ENCODE peak calls at places on chromosome 14, in four cellular contexts. V is Peyer's patch, K is testis, R is upper lobe of left lung. Y is an unnamed sample.

GRCh38 chr14:31933716-31934115 is 143.4 kb upstream of the ARHGAP5 start:
- DNase-seq in V (no peak), K (no peak), R (no peak), Y (no peak)

GRCh38 chr14:32618991-32619390 is 289.9 kb downstream of the AKAP6 start:
- DNase-seq in V (no peak), K (no peak), R (no peak), Y (no peak)

GRCh38 chr14:52060080-52060479 is 8.8 kb downstream of the NID2 start:
- DNase-seq in V (no peak), K (no peak), R (no peak), Y (no peak)

GRCh38 chr14:60652674-60653387 is 3.6 kb upstream of the SIX1 start:
- DNase-seq in V (no peak), K (no peak), R (peak; percentile 75), Y (no peak)

GRCh38 chr14:52949711-52950409 is 990 bp downstream of the FERMT2 start:
- DNase-seq in V (no peak), K (peak; percentile 43), R (no peak), Y (no peak)

GRCh38 chr14:100332797-100333196 is 9.7 kb downstream of the SLC25A47 start:
- DNase-seq in V (no peak), K (no peak), R (peak; percentile 62), Y (no peak)

GRCh38 chr14:60508707-60509437 is at the start of gene SIX6:
- DNase-seq in V (no peak), K (peak; percentile 38), R (peak; percentile 85), Y (no peak)

GRCh38 chr14:49959822-49960408 is 67.0 kb downstream of the ARF6 start:
- DNase-seq in V (peak; percentile 82), K (no peak), R (no peak), Y (no peak)

GRCh38 chr14:72801381-72801812 is 92.5 kb downstream of the DPF3 start:
- DNase-seq in V (no peak), K (no peak), R (no peak), Y (no peak)

GRCh38 chr14:77562681-77563080 is 53.8 kb downstream of the SPTLC2 start:
- DNase-seq in V (no peak), K (no peak), R (no peak), Y (no peak)

GRCh38 chr14:94748667-94749347 is 21.1 kb downstream of the GSC start:
- DNase-seq in V (no peak), K (peak; percentile 71), R (no peak), Y (no peak)

GRCh38 chr14:74551903-74552371 is 58.4 kb downstream of the ISCA2 start:
- DNase-seq in V (no peak), K (no peak), R (peak; percentile 84), Y (no peak)

GRCh38 chr14:89615421-89615820 is 198.4 kb upstream of the FOXN3 start:
- DNase-seq in V (no peak), K (no peak), R (no peak), Y (no peak)

GRCh38 chr14:93727917-93728650 is 60.2 kb downstream of the PRIMA1 start:
- DNase-seq in V (no peak), K (no peak), R (peak; percentile 46), Y (no peak)

GRCh38 chr14:64770751-64771150 is 66.5 kb downstream of the PLEKHG3 start:
- DNase-seq in V (no peak), K (no peak), R (peak; percentile 75), Y (no peak)

GRCh38 chr14:104374718-104375080 is 204.9 kb upstream of the C14orf180 start:
- DNase-seq in V (no peak), K (no peak), R (peak; percentile 45), Y (no peak)

GRCh38 chr14:104373055-104373854 is 206.3 kb upstream of the C14orf180 start:
- DNase-seq in V (no peak), K (no peak), R (peak; percentile 58), Y (no peak)

GRCh38 chr14:104372390-104373054 is 207.0 kb upstream of the C14orf180 start:
- DNase-seq in V (no peak), K (no peak), R (peak; percentile 42), Y (no peak)

GRCh38 chr14:104375551-104376201 is 203.9 kb upstream of the C14orf180 start:
- DNase-seq in V (no peak), K (no peak), R (peak; percentile 44), Y (no peak)

DNA sequence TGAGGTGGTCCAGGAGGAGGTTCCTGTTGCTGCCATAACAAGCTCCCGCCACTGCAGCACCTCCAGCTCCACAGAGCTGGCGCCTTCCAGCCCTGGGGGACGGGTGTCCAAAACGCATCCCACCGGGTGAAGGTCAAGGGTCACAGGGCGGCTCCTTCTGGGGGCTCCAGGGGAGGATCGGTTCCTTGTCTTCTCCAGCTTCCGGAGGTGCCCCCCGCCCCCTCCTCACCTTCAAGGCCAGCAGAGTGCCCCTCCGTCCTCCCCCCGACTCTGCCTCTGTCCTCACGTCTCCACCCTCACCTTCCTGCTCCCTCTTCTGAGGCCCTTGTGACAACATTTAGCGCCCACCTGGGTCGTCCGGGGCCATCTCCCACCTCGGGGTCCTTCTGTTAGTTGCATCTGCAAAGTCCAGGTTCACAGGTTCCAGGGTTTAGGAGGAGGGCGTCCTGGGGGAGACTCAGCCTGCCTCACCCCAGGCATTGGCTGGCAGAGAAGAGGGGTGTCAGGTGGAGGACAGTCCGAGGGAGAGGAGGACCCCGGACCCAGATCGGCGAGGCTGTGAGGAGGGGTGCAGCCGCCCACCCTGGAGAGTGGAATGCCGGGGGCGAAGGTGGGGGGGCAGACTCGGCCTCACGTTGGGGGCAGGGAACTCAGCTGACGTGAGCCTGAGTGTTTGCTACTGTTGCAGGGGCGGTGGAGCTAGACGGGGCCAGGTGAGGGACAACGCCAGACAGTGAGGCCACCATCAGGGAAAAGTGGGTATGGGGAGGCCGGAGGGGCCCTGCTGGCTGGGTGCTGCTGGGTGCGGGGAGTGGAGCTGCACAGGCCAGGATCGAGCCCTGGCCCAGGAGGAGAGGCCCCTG is 205.5 kb upstream of the C14orf180 start:
- DNase-seq in V (no peak), K (no peak), R (peak; percentile 60), Y (no peak)
- H3K9me3 ChIP-seq in V (no peaks in the 10 kb centered on the region), K (no peaks in the 10 kb centered on the region), R (no peaks in the 10 kb centered on the region), Y (no peaks in the 10 kb centered on the region)

GRCh38 chr14:105537580-105538474 is 11.4 kb downstream of the TMEM121 start:
- DNase-seq in V (peak; percentile 89), K (peak; percentile 74), R (peak; percentile 94), Y (no peak)
- H3K9me3 ChIP-seq in V (no peaks in the 10 kb centered on the region), K (no peaks in the 10 kb centered on the region), R (no peaks in the 10 kb centered on the region), Y (no peaks in the 10 kb centered on the region)

GRCh38 chr14:20179880-20180279 is 10.8 kb upstream of the OR11G2 start:
- DNase-seq in V (no peak), K (no peak), R (no peak), Y (no peak)
- H3K9me3 ChIP-seq in V (no peaks in the 10 kb centered on the region), K (no peaks in the 10 kb centered on the region), R (no peaks in the 10 kb centered on the region), Y (no peaks in the 10 kb centered on the region)

DNA sequence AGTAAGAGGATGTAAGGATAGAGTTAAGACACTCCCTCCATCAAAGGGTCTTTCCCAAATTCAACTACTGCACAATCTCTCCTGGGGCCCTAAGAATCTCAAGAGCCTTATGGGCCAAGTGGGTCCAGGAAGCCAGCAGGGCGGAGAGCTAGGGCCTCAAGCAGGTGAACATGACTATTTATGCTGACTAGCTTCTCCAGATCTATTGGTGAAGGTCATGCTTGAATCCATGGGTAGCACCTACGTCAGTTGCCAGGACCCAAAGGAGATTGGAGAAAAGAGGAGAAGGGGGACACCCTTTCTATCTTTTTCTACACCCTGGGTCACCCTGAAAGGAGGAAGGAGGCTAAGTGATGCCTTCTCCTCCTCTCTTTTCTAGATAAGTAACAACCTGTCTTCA is 534.2 kb upstream of the MIS18BP1 start:
- DNase-seq in V (no peak), K (no peak), R (no peak), Y (no peak)
- H3K9me3 ChIP-seq in V (no peaks in the 10 kb centered on the region), K (no peaks in the 10 kb centered on the region), R (peaks cover 24% of the 10 kb centered on the region), Y (peaks cover 14% of the 10 kb centered on the region)